ENCODE peak calls at places on chromosomes 6 and 20, in five cellular contexts. A is epithelial cell of esophagus; I is heart right ventricle; G is A549; R is CD8-positive, alpha-beta T cell. H is an unnamed sample.

GRCh38 chr6:134183844-134184243 is 131.4 kb upstream of the SLC2A12 start:
- DNase-seq in A (no peak), I (no peak), G (no peak), R (no peak), H (no peak)

GRCh38 chr20:51542033-51542893 is at the start of gene NFATC2:
- DNase-seq in A (no peak), I (peak), G (no peak), R (peak), H (peak)

GRCh38 chr6:159828074-159828473 is 28.0 kb downstream of the PNLDC1 start:
- DNase-seq in A (no peak), I (no peak), G (no peak), R (no peak), H (no peak)

GRCh38 chr20:9510926-9511325 is 3.5 kb upstream of the LAMP5 start:
- DNase-seq in A (no peak), I (no peak), G (no peak), R (no peak), H (no peak)

GRCh38 chr6:159742165-159742564 is 14.9 kb downstream of the WTAP start:
- DNase-seq in A (no peak), I (no peak), G (no peak), R (no peak), H (no peak)

GRCh38 chr6:3195695-3196497 is 31.6 kb downstream of the TUBB2B start:
- DNase-seq in A (no peak), I (no peak), G (peak), R (no peak), H (no peak)

GRCh38 chr6:47308674-47309325 is 905 bp downstream of the TNFRSF21 start:
- DNase-seq in A (peak), I (peak), G (peak), R (no peak), H (no peak)

GRCh38 chr6:106997392-106998257 is 23.1 kb upstream of the CD24 start:
- DNase-seq in A (peak), I (no peak), G (peak), R (peak), H (peak)

GRCh38 chr20:25389858-25390537 is 637 bp downstream of the ABHD12 start:
- DNase-seq in A (no peak), I (peak), G (peak), R (peak), H (peak)

GRCh38 chr20:52342913-52343312 is 151.3 kb upstream of the ZFP64 start:
- DNase-seq in A (no peak), I (no peak), G (no peak), R (no peak), H (no peak)

GRCh38 chr6:54618597-54618996 is 228.0 kb upstream of the FAM83B start:
- DNase-seq in A (no peak), I (no peak), G (no peak), R (no peak), H (no peak)

GRCh38 chr6:142845143-142845571 is 99.8 kb downstream of the HIVEP2 start:
- DNase-seq in A (peak), I (no peak), G (no peak), R (no peak), H (peak)

GRCh38 chr6:32952817-32953739 is at the start of gene HLA-DMA:
- DNase-seq in A (peak), I (peak), G (peak), R (peak), H (peak)

GRCh38 chr20:56352656-56353055 is 6.1 kb upstream of the FAM210B start:
- DNase-seq in A (no peak), I (no peak), G (no peak), R (no peak), H (no peak)

GRCh38 chr20:48839083-48839482 is 11.3 kb upstream of the PREX1 start:
- DNase-seq in A (no peak), I (no peak), G (no peak), R (no peak), H (no peak)

GRCh38 chr20:64065973-64066341 is 3.0 kb downstream of the TCEA2 start:
- DNase-seq in A (peak), I (no peak), G (no peak), R (peak), H (peak)

GRCh38 chr6:24500683-24501082 is 5.9 kb downstream of the ALDH5A1 start:
- DNase-seq in A (peak), I (no peak), G (no peak), R (no peak), H (no peak)

GRCh38 chr6:31734703-31735500 is 1.4 kb downstream of the CLIC1 start:
- DNase-seq in A (peak), I (peak), G (peak), R (peak), H (peak)

GRCh38 chr6:20700375-20700774 is 166.1 kb downstream of the CDKAL1 start:
- DNase-seq in A (peak), I (no peak), G (no peak), R (no peak), H (no peak)

GRCh38 chr20:42852691-42853090 is 337.0 kb downstream of the PTPRT start:
- DNase-seq in A (no peak), I (no peak), G (no peak), R (no peak), H (no peak)

GRCh38 chr6:44333273-44333919 is 9.1 kb upstream of the SPATS1 start:
- DNase-seq in A (no peak), I (no peak), G (no peak), R (no peak), H (no peak)

GRCh38 chr6:31740397-31741223 is 805 bp downstream of the MSH5 start:
- DNase-seq in A (no peak), I (peak), G (no peak), R (no peak), H (no peak)

GRCh38 chr6:39339111-39339510 is 16.6 kb upstream of the KCNK16 start:
- DNase-seq in A (no peak), I (no peak), G (no peak), R (no peak), H (no peak)

GRCh38 chr20:45924391-45925261 is 9.9 kb upstream of the PCIF1 start:
- DNase-seq in A (no peak), I (peak), G (no peak), R (no peak), H (no peak)

GRCh38 chr20:41956316-41957050 is 338.3 kb upstream of the CHD6 start:
- DNase-seq in A (no peak), I (peak), G (no peak), R (no peak), H (no peak)

GRCh38 chr20:18256440-18257090 is 31.8 kb upstream of the ZNF133 start:
- DNase-seq in A (no peak), I (no peak), G (no peak), R (no peak), H (no peak)

GRCh38 chr6:14089224-14089623 is 28.3 kb upstream of the CD83 start:
- DNase-seq in A (no peak), I (no peak), G (no peak), R (no peak), H (peak)

GRCh38 chr6:106397441-106397840 is 36.9 kb downstream of the CRYBG1 start:
- DNase-seq in A (no peak), I (no peak), G (no peak), R (no peak), H (no peak)

GRCh38 chr6:47292944-47293343 is 16.8 kb downstream of the TNFRSF21 start:
- DNase-seq in A (peak), I (no peak), G (no peak), R (no peak), H (no peak)

GRCh38 chr20:53064935-53065334 is 92.8 kb downstream of the TSHZ2 start:
- DNase-seq in A (no peak), I (no peak), G (no peak), R (no peak), H (no peak)

GRCh38 chr6:117265425-117266266 is at the start of gene VGLL2:
- DNase-seq in A (peak), I (no peak), G (peak), R (no peak), H (peak)

GRCh38 chr6:31087494-31088089 is 24.8 kb downstream of the C6orf15 start:
- DNase-seq in A (peak), I (peak), G (peak), R (peak), H (peak)

DNA sequence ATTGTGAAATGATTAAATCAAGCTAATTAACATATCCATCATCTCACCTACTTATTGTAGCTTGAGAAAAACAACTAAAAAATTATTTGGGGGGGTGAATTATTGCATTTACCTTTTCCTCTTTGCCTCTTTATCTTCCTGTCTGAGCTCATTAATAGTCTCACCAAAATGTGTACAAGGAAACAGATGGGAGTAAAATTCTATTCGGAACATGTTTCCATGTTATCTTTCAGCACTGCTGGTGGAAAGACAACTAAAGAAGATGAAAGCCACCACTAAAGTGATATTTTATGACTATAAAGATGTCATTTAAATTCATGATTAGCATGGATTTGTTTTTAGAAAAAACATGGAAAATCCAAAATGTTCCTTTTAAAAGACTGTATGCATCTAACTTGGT is 102.6 kb downstream of the SYNE1 start:
- DNase-seq in A (no peak), I (no peak), G (no peak), R (no peak), H (no peak)
- TF ChIP-seq CTCF in A (no peak), I (no peak), G (no peak), R (no peak), H (no peak)

GRCh38 chr20:44324343-44324742 is 12.5 kb upstream of the R3HDML start:
- DNase-seq in A (peak), I (no peak), G (no peak), R (no peak), H (no peak)

GRCh38 chr20:44331201-44331600 is 5.6 kb upstream of the R3HDML start:
- DNase-seq in A (no peak), I (no peak), G (no peak), R (no peak), H (no peak)

GRCh38 chr20:44328428-44328827 is 8.4 kb upstream of the R3HDML start:
- DNase-seq in A (no peak), I (no peak), G (no peak), R (no peak), H (no peak)

DNA sequence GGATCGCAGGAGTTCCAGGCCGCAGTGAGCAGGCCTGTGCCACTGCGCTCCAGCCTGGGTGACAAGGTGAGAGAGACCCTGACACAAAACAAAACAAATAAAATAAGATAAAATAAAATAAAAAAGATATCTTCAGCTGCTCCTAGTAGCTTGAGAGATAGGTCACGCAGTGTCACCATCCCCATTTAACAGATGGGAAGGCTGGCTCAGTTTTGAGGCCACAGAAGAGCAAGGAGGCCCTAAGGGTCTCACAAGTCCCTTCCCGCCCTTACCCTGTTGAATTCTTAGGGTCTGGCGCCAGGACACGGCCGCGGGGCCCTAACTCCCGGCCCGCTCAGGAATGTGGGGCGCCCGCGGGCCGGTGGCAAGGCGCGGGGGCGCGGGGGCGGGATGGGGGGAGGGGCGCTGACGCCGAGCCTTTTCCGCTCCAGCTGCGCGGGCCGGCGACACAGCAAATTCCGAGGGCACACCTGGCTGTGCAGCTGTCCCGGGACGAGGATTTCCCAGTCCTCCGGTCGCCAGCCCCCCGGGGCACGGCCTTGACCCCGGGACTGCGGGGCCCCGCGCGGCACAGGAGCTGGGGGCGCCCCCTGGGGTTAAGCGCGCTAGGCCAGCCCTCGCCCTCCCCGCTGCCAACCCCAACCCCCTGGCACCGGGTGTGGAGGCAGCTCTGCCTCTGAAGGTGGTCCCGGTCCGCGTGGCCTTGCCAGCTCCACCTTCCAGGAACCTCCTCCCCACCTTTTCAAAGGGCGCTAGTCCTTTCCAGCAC is 10.3 kb upstream of the R3HDML start:
- DNase-seq in A (no peak), I (no peak), G (no peak), R (no peak), H (no peak)
- TF ChIP-seq CTCF in A (no peak), I (no peak), G (no peak), R (no peak), H (no peak)

GRCh38 chr20:57465486-57465885 is 59.5 kb downstream of the CTCFL start:
- DNase-seq in A (no peak), I (no peak), G (no peak), R (no peak), H (no peak)

GRCh38 chr20:57467742-57468141 is 57.2 kb downstream of the CTCFL start:
- DNase-seq in A (no peak), I (no peak), G (no peak), R (no peak), H (no peak)

GRCh38 chr20:57468523-57469417 is 56.2 kb downstream of the CTCFL start:
- DNase-seq in A (no peak), I (no peak), G (no peak), R (no peak), H (no peak)

GRCh38 chr20:57464642-57465211 is 60.2 kb downstream of the CTCFL start:
- DNase-seq in A (peak), I (no peak), G (peak), R (no peak), H (no peak)

DNA sequence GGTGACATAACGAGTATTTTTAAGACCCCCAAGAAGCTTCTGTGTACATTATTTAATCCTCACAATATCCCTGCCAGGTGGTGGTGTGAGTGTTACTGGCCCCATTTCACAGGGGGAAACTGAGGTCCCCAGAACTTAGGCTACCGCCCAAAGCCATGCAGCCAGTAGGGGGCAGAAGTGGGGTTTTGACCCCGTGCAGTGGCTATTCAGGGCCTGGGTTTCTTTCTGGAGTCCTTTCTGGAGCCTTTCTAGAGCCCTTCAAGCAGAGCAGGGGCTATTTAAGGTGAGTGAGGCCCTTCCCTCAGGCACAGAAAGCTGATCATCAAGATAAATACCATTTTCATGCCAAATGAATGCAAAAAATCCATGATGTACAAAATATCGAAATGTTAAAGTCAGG is 59.0 kb downstream of the CTCFL start:
- DNase-seq in A (no peak), I (no peak), G (no peak), R (no peak), H (no peak)
- TF ChIP-seq CTCF in A (peak), I (no peak), G (no peak), R (no peak), H (no peak)

GRCh38 chr6:90169328-90169886 is 127.2 kb downstream of the BACH2 start:
- DNase-seq in A (no peak), I (peak), G (no peak), R (no peak), H (no peak)
- TF ChIP-seq CTCF in A (no peak), I (no peak), G (no peak), R (no peak), H (no peak)

H was measured in GM13976.